ENCODE peak calls at places on chromosomes 7 and 10, in six cellular contexts. E is HCT116, Z is endothelial cell of umbilical vein, T is ovary, P is astrocyte, V is hepatocyte. H is an unnamed sample.

GRCh38 chr7:121610243-121610642 is 214.1 kb upstream of the FAM3C start:
- DNase-seq in T (no peak), V (no peak), P (no peak), E (no peak), Z (no peak), H (no peak)

GRCh38 chr7:27453702-27454405 is 208.8 kb downstream of the HIBADH start:
- DNase-seq in P (peak; percentile 75), V (peak; percentile 29), Z (peak; percentile 61), T (no peak), E (no peak), H (no peak)

GRCh38 chr10:55400075-55400474 is 599.0 kb upstream of the PCDH15 start:
- DNase-seq in P (peak; percentile 34), E (no peak), Z (peak; percentile 71), V (no peak), T (no peak), H (no peak)

GRCh38 chr7:20797174-20798080 is 10.7 kb upstream of the SP8 start:
- DNase-seq in Z (no peak), P (no peak), T (no peak), V (no peak), E (no peak), H (no peak)

GRCh38 chr7:77426052-77426404 is 9.9 kb upstream of the GSAP start:
- DNase-seq in T (no peak), V (no peak), Z (no peak), E (no peak), P (no peak), H (no peak)

GRCh38 chr7:6507906-6508305 is 43.4 kb downstream of the GRID2IP start:
- DNase-seq in E (no peak), V (no peak), P (no peak), Z (no peak), T (no peak), H (no peak)

GRCh38 chr10:26446258-26446657 is 8.1 kb downstream of the APBB1IP start:
- DNase-seq in Z (no peak), V (no peak), E (no peak), P (no peak), T (no peak), H (no peak)

GRCh38 chr10:234708-235406 is 99.6 kb downstream of the ZMYND11 start:
- DNase-seq in E (no peak), T (no peak), Z (no peak), V (no peak), P (no peak), H (peak; percentile 61)

GRCh38 chr7:97835296-97836138 is 36.7 kb downstream of the ASNS start:
- DNase-seq in P (peak; percentile 18), E (peak; percentile 50), V (peak; percentile 86), Z (peak; percentile 66), T (no peak), H (peak; percentile 11)

GRCh38 chr10:14659626-14660196 is 115.0 kb downstream of the FAM107B start:
- DNase-seq in T (no peak), E (no peak), Z (no peak), V (no peak), P (no peak), H (no peak)

GRCh38 chr10:99709480-99710229 is 22.3 kb downstream of the COX15 start:
- DNase-seq in P (peak; percentile 40), T (no peak), Z (no peak), E (no peak), V (no peak), H (peak; percentile 83)

GRCh38 chr7:102300643-102301211 is 14.1 kb downstream of the SH2B2 start:
- DNase-seq in P (no peak), Z (no peak), E (no peak), T (no peak), V (no peak), H (no peak)
- TF ChIP-seq CTCF in P (no peak), Z (peak; percentile 60), E (no peak), T (no peak), V (peak; percentile 9), H (peak; percentile 34)

GRCh38 chr7:1727079-1727478 is 57.0 kb downstream of the ELFN1 start:
- DNase-seq in P (no peak), V (no peak), E (no peak), T (no peak), Z (no peak), H (no peak)
- H3K27me3 ChIP-seq in P (no peaks in the 10 kb centered on the region), V (no peaks in the 10 kb centered on the region), E (peaks cover under 1% of the 10 kb centered on the region), T (no peaks in the 10 kb centered on the region), Z (no peaks in the 10 kb centered on the region), H (peaks cover 51% of the 10 kb centered on the region)

DNA sequence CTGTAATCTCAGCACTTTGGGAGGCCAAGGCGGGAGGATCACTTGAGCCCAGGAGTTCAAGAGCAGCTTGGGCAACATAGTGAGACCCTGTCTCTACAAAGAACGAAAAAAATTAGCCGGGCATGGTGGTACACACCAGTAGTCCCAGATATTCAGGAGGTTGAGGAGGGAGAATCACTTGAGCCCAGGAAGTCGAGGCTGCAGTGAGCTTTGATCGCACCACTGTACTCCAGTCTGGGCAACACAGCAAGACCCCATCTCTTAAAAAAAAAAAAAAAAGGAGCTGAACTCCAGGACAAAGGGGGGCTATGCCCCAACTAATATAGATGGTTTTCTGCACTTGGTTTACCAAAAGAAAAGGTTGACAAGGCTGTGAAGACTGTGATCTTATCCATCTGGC is 101.2 kb upstream of the ANLN start:
- DNase-seq in Z (no peak), T (no peak), V (no peak), E (no peak), P (no peak), H (no peak)
- H3K27ac ChIP-seq in Z (no peak overlapping the region), T (no peak overlapping the region), V (no peak overlapping the region), E (no peak overlapping the region), P (no peak overlapping the region), H (no peak overlapping the region)

GRCh38 chr10:104329754-104330153 is 8.5 kb downstream of the ITPRIP start:
- DNase-seq in E (peak; percentile 47), P (peak; percentile 87), Z (no peak), T (peak; percentile 21), V (no peak), H (peak; percentile 86)

GRCh38 chr10:104326991-104327610 is 11.2 kb downstream of the ITPRIP start:
- DNase-seq in Z (no peak), E (no peak), V (no peak), T (no peak), P (no peak), H (no peak)

GRCh38 chr10:104328636-104328915 is 9.7 kb downstream of the ITPRIP start:
- DNase-seq in V (no peak), P (no peak), Z (no peak), T (no peak), E (no peak), H (no peak)

GRCh38 chr10:104328916-104329710 is 9.2 kb downstream of the ITPRIP start:
- DNase-seq in Z (peak; percentile 86), P (peak; percentile 97), E (peak; percentile 94), V (peak; percentile 75), T (peak; percentile 70), H (peak; percentile 96)

DNA sequence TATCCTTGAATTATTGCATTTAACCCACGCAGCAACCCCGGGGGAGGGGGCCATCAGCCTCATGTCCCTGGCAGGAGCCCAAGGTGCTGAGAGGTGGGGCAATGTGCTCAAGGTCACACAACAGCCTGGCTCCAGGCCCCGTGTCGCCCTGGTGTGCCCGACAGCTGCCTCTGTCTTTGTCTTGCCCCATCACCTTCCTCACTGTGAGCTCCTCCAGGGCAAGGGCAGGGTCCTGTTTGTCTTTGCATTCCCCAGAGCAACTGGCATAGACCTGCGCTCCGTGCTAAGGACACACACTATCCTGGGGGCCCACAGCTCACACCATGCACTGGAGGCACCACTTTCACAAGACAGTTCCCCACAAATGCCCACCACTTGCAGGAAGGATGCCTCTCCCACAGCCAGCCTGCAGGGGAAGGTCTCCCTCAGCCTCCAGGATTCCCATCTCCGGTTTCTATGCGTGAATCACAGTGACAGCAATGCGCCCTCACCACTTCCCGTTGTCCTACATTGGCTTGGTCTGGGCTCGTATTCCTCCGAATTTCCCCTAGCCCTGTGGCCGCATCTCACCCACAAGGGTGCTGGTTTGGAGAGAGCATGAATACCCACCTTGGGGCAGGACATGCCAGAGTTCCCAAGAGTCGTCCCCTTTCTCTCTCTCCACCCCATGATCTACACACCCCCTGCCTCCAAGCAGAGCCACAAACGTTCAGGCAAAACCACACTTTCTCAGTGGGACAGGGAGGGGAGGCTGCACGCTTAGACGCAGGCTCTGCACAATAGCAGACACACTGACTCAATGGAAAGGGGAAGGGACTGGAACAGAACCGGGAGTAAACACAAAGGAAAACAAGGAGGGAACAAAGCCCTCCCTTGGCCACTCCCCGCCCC is 10.3 kb downstream of the ITPRIP start:
- DNase-seq in Z (peak; percentile 87), E (no peak), P (peak; percentile 87), T (peak; percentile 66), V (peak; percentile 44), H (peak; percentile 84)
- TF ChIP-seq CTCF in Z (no peak), E (no peak), P (no peak), T (no peak), V (no peak), H (peak; percentile 42)

GRCh38 chr7:4631664-4632171 is 50.4 kb upstream of the FOXK1 start:
- DNase-seq in P (peak; percentile 83), T (peak; percentile 81), Z (peak; percentile 76), E (peak; percentile 85), V (peak; percentile 93), H (peak; percentile 80)

GRCh38 chr7:4629287-4629905 is 52.7 kb upstream of the FOXK1 start:
- DNase-seq in P (no peak), V (no peak), E (no peak), Z (no peak), T (no peak), H (no peak)

GRCh38 chr7:4633012-4633411 is 49.1 kb upstream of the FOXK1 start:
- DNase-seq in T (no peak), P (peak; percentile 41), Z (no peak), E (peak; percentile 78), V (no peak), H (no peak)

GRCh38 chr7:4631021-4631663 is 51.0 kb upstream of the FOXK1 start:
- DNase-seq in V (no peak), P (no peak), E (no peak), Z (no peak), T (no peak), H (no peak)

GRCh38 chr7:4634166-4634565 is 47.9 kb upstream of the FOXK1 start:
- DNase-seq in V (no peak), T (no peak), E (no peak), P (peak; percentile 25), Z (no peak), H (peak; percentile 50)
- H3K27me3 ChIP-seq in V (no peaks in the 10 kb centered on the region), T (no peaks in the 10 kb centered on the region), E (no peaks in the 10 kb centered on the region), P (no peaks in the 10 kb centered on the region), Z (no peaks in the 10 kb centered on the region), H (no peaks in the 10 kb centered on the region)

H was measured in foreskin keratinocyte.